ENCODE peak calls at places on chromosome 19, in five cellular contexts. T, P, K, Z and G are unnamed samples.

GRCh38 chr19:58229255-58229639 is 533 bp downstream of the ZNF544 start:
- DNase-seq in P (peak), K (no peak), T (no peak), Z (no peak), G (peak)

GRCh38 chr19:40442328-40443130 is 1.6 kb downstream of the SERTAD3 start:
- DNase-seq in Z (no peak), K (no peak), T (no peak), P (no peak), G (no peak)

GRCh38 chr19:32336259-32337111 is 8.9 kb upstream of the ZNF507 start:
- DNase-seq in Z (no peak), T (no peak), K (no peak), P (peak), G (no peak)

GRCh38 chr19:48986211-48986610 is 6.9 kb downstream of the GYS1 start:
- DNase-seq in Z (no peak), K (no peak), T (no peak), P (no peak), G (no peak)

GRCh38 chr19:47778954-47779351 is 450 bp downstream of the SELENOW start:
- DNase-seq in P (no peak), Z (no peak), T (no peak), K (no peak), G (no peak)

GRCh38 chr19:17938092-17938845 is 5.5 kb downstream of the CCDC124 start:
- DNase-seq in T (peak), Z (peak), P (peak), K (peak), G (peak)

GRCh38 chr19:18785179-18786124 is 5.7 kb downstream of the COMP start:
- DNase-seq in K (no peak), T (no peak), P (peak), Z (no peak), G (peak)

GRCh38 chr19:44757735-44758505 is 9.4 kb downstream of the BCL3 start:
- DNase-seq in K (no peak), T (no peak), Z (no peak), P (no peak), G (no peak)

GRCh38 chr19:4447327-4448146 is 10.1 kb downstream of the UBXN6 start:
- DNase-seq in T (no peak), Z (no peak), K (no peak), P (no peak), G (no peak)

GRCh38 chr19:4284176-4284958 is 5.3 kb downstream of the SHD start:
- DNase-seq in K (peak), T (no peak), Z (no peak), P (peak), G (peak)

GRCh38 chr19:2476451-2477140 is 669 bp downstream of the GADD45B start:
- DNase-seq in T (no peak), K (peak), P (no peak), Z (no peak), G (no peak)

GRCh38 chr19:49356382-49356781 is 5.8 kb downstream of the TEAD2 start:
- DNase-seq in T (no peak), Z (no peak), P (no peak), K (no peak), G (no peak)

GRCh38 chr19:19276386-19276785 is 3.3 kb upstream of the TM6SF2 start:
- DNase-seq in T (peak), Z (no peak), P (peak), K (no peak), G (no peak)

GRCh38 chr19:5189318-5189607 is 151.3 kb downstream of the PTPRS start:
- DNase-seq in Z (no peak), K (no peak), P (no peak), T (no peak), G (no peak)

GRCh38 chr19:18503971-18504885 is 17.6 kb downstream of the ELL start:
- DNase-seq in Z (no peak), K (no peak), T (no peak), P (peak), G (no peak)

GRCh38 chr19:48149430-48149829 is 20.7 kb downstream of the LIG1 start:
- DNase-seq in T (no peak), Z (no peak), P (no peak), K (no peak), G (no peak)

GRCh38 chr19:48683349-48683748 is 10.5 kb upstream of the NTN5 start:
- DNase-seq in P (no peak), T (no peak), Z (no peak), K (no peak), G (no peak)

GRCh38 chr19:17333611-17334413 is 843 bp downstream of the ANO8 start:
- DNase-seq in Z (peak), T (no peak), P (no peak), K (no peak), G (peak)

GRCh38 chr19:3229346-3229743 is 4.9 kb downstream of the CELF5 start:
- DNase-seq in P (no peak), Z (no peak), K (no peak), T (no peak), G (no peak)

GRCh38 chr19:1408300-1409203 is 1.2 kb downstream of the DAZAP1 start:
- DNase-seq in K (no peak), P (no peak), Z (peak), T (no peak), G (no peak)

GRCh38 chr19:49364083-49364687 is 508 bp downstream of the DKKL1 start:
- DNase-seq in Z (no peak), T (no peak), P (no peak), K (no peak), G (no peak)

GRCh38 chr19:13398780-13399726 is 107.2 kb downstream of the CACNA1A start:
- DNase-seq in Z (peak), K (no peak), P (no peak), T (peak), G (peak)

GRCh38 chr19:4638330-4638729 is 986 bp upstream of the TNFAIP8L1 start:
- DNase-seq in T (no peak), K (no peak), P (no peak), Z (no peak), G (no peak)